ENCODE peak calls at places on chromosomes 4 and X, in four cellular contexts. One of them, this sample, is unnamed.

GRCh38 chr4:88163286-88163685 is 4.8 kb upstream of the ABCG2 start:
- DNase-seq in bronchial epithelial cell: no peak
- DNase-seq in dorsolateral prefrontal cortex: no peak
- DNase-seq in AG09309: no peak
- DNase-seq in this sample: no peak

GRCh38 chr4:165991325-165992180 is 118.5 kb downstream of the TLL1 start:
- DNase-seq in bronchial epithelial cell: peak; percentile 32
- DNase-seq in dorsolateral prefrontal cortex: no peak
- DNase-seq in AG09309: no peak
- DNase-seq in this sample: no peak

GRCh38 chrX:129954804-129955203 is 27.6 kb upstream of the BCORL1 start:
- DNase-seq in bronchial epithelial cell: no peak
- DNase-seq in dorsolateral prefrontal cortex: no peak
- DNase-seq in AG09309: no peak
- DNase-seq in this sample: no peak

GRCh38 chr4:791866-792630 is 33.9 kb downstream of the CPLX1 start:
- DNase-seq in bronchial epithelial cell: no peak
- DNase-seq in dorsolateral prefrontal cortex: no peak
- DNase-seq in AG09309: no peak
- DNase-seq in this sample: peak; percentile 59

GRCh38 chrX:107429090-107429489 is 20.4 kb upstream of the FRMPD3 start:
- DNase-seq in bronchial epithelial cell: peak; percentile 18
- DNase-seq in dorsolateral prefrontal cortex: no peak
- DNase-seq in AG09309: no peak
- DNase-seq in this sample: peak; percentile 47

GRCh38 chr4:94791701-94792100 is 33.9 kb downstream of the BMPR1B start:
- DNase-seq in bronchial epithelial cell: no peak
- DNase-seq in dorsolateral prefrontal cortex: no peak
- DNase-seq in AG09309: no peak
- DNase-seq in this sample: no peak

GRCh38 chr4:104728380-104729122 is 233.9 kb upstream of the CXXC4 start:
- DNase-seq in bronchial epithelial cell: peak; percentile 98
- DNase-seq in dorsolateral prefrontal cortex: no peak
- DNase-seq in AG09309: no peak
- DNase-seq in this sample: no peak

GRCh38 chr4:106652095-106652494 is 283.5 kb upstream of the GIMD1 start:
- DNase-seq in bronchial epithelial cell: no peak
- DNase-seq in dorsolateral prefrontal cortex: no peak
- DNase-seq in AG09309: no peak
- DNase-seq in this sample: no peak

GRCh38 chrX:118751950-118752783 is 24.8 kb downstream of the IL13RA1 start:
- DNase-seq in bronchial epithelial cell: peak; percentile 84
- DNase-seq in dorsolateral prefrontal cortex: no peak
- DNase-seq in AG09309: no peak
- DNase-seq in this sample: peak; percentile 58

GRCh38 chrX:8067754-8068469 is 103.2 kb downstream of the VCX2 start:
- DNase-seq in bronchial epithelial cell: peak; percentile 86
- DNase-seq in dorsolateral prefrontal cortex: no peak
- DNase-seq in AG09309: no peak
- DNase-seq in this sample: no peak

GRCh38 chr4:134544303-134544761 is 342.7 kb upstream of the PABPC4L start:
- DNase-seq in bronchial epithelial cell: no peak
- DNase-seq in dorsolateral prefrontal cortex: no peak
- DNase-seq in AG09309: peak; percentile 14
- DNase-seq in this sample: no peak

GRCh38 chrX:155215443-155216178 is 649 bp upstream of the VBP1 start:
- DNase-seq in bronchial epithelial cell: peak; percentile 10
- DNase-seq in dorsolateral prefrontal cortex: no peak
- DNase-seq in AG09309: no peak
- DNase-seq in this sample: no peak

GRCh38 chr4:152936446-152937279 is 540 bp downstream of the FHDC1 start:
- DNase-seq in bronchial epithelial cell: no peak
- DNase-seq in dorsolateral prefrontal cortex: peak; percentile 24
- DNase-seq in AG09309: no peak
- DNase-seq in this sample: peak; percentile 5

GRCh38 chr4:42865572-42866189 is 26.8 kb upstream of the GRXCR1 start:
- DNase-seq in bronchial epithelial cell: peak; percentile 48
- DNase-seq in dorsolateral prefrontal cortex: peak; percentile 21
- DNase-seq in AG09309: peak; percentile 7
- DNase-seq in this sample: peak; percentile 62

GRCh38 chrX:100681581-100681980 is 37.6 kb downstream of the SRPX2 start:
- DNase-seq in bronchial epithelial cell: no peak
- DNase-seq in dorsolateral prefrontal cortex: no peak
- DNase-seq in AG09309: no peak
- DNase-seq in this sample: no peak

GRCh38 chr4:118076958-118077766 is 42.9 kb downstream of the NDST3 start:
- DNase-seq in bronchial epithelial cell: peak; percentile 17
- DNase-seq in dorsolateral prefrontal cortex: no peak
- DNase-seq in AG09309: no peak
- DNase-seq in this sample: peak; percentile 53

GRCh38 chr4:5120468-5120867 is 69.2 kb downstream of the STK32B start:
- DNase-seq in bronchial epithelial cell: no peak
- DNase-seq in dorsolateral prefrontal cortex: no peak
- DNase-seq in AG09309: no peak
- DNase-seq in this sample: no peak

GRCh38 chr4:133151301-133151680 is 2.2 kb downstream of the PCDH10 start:
- DNase-seq in bronchial epithelial cell: no peak
- DNase-seq in dorsolateral prefrontal cortex: peak; percentile 77
- DNase-seq in AG09309: no peak
- DNase-seq in this sample: no peak

GRCh38 chr4:121192500-121192899 is 28.4 kb upstream of the TNIP3 start:
- DNase-seq in bronchial epithelial cell: peak; percentile 43
- DNase-seq in dorsolateral prefrontal cortex: no peak
- DNase-seq in AG09309: no peak
- DNase-seq in this sample: peak; percentile 68

GRCh38 chr4:155805016-155805415 is 46.2 kb downstream of the GUCY1B1 start:
- DNase-seq in bronchial epithelial cell: peak; percentile 30
- DNase-seq in dorsolateral prefrontal cortex: no peak
- DNase-seq in AG09309: no peak
- DNase-seq in this sample: no peak

GRCh38 chrX:68146054-68146453 is 287.2 kb downstream of the OPHN1 start:
- DNase-seq in bronchial epithelial cell: peak; percentile 50
- DNase-seq in dorsolateral prefrontal cortex: no peak
- DNase-seq in AG09309: peak; percentile 27
- DNase-seq in this sample: peak; percentile 0

GRCh38 chrX:18534949-18535348 is 109.5 kb downstream of the CDKL5 start:
- DNase-seq in bronchial epithelial cell: peak; percentile 42
- DNase-seq in dorsolateral prefrontal cortex: no peak
- DNase-seq in AG09309: no peak
- DNase-seq in this sample: no peak

GRCh38 chr4:114378306-114378903 is 220.2 kb upstream of the UGT8 start:
- DNase-seq in bronchial epithelial cell: peak; percentile 51
- DNase-seq in dorsolateral prefrontal cortex: no peak
- DNase-seq in AG09309: peak; percentile 16
- DNase-seq in this sample: no peak

GRCh38 chr4:141473952-141474351 is 162.4 kb upstream of the IL15 start:
- DNase-seq in bronchial epithelial cell: no peak
- DNase-seq in dorsolateral prefrontal cortex: no peak
- DNase-seq in AG09309: peak; percentile 64
- DNase-seq in this sample: no peak

GRCh38 chr4:71125137-71125536 is 131.7 kb downstream of the DCK start:
- DNase-seq in bronchial epithelial cell: no peak
- DNase-seq in dorsolateral prefrontal cortex: no peak
- DNase-seq in AG09309: no peak
- DNase-seq in this sample: no peak

GRCh38 chr4:83180469-83180968 is 66.0 kb upstream of the PLAC8 start:
- DNase-seq in bronchial epithelial cell: no peak
- DNase-seq in dorsolateral prefrontal cortex: no peak
- DNase-seq in AG09309: no peak
- DNase-seq in this sample: peak; percentile 83

GRCh38 chr4:52868138-52868537 is 6.0 kb downstream of the RASL11B start:
- DNase-seq in bronchial epithelial cell: no peak
- DNase-seq in dorsolateral prefrontal cortex: no peak
- DNase-seq in AG09309: no peak
- DNase-seq in this sample: no peak

GRCh38 chrX:118116308-118117068 is at the start of gene KLHL13:
- DNase-seq in bronchial epithelial cell: no peak
- DNase-seq in dorsolateral prefrontal cortex: peak; percentile 7
- DNase-seq in AG09309: no peak
- DNase-seq in this sample: peak; percentile 39

GRCh38 chr4:93786149-93786548 is 42.4 kb upstream of the ATOH1 start:
- DNase-seq in bronchial epithelial cell: no peak
- DNase-seq in dorsolateral prefrontal cortex: no peak
- DNase-seq in AG09309: no peak
- DNase-seq in this sample: no peak

GRCh38 chr4:108681321-108681809 is 31.0 kb downstream of the OSTC start:
- DNase-seq in bronchial epithelial cell: no peak
- DNase-seq in dorsolateral prefrontal cortex: no peak
- DNase-seq in AG09309: no peak
- DNase-seq in this sample: no peak

GRCh38 chr4:144709793-144710525 is 64.0 kb downstream of the HHIP start:
- DNase-seq in bronchial epithelial cell: peak; percentile 74
- DNase-seq in dorsolateral prefrontal cortex: peak; percentile 14
- DNase-seq in AG09309: no peak
- DNase-seq in this sample: no peak

GRCh38 chr4:179353791-179354190 is 1911.6 kb upstream of the AGA start:
- DNase-seq in bronchial epithelial cell: no peak
- DNase-seq in dorsolateral prefrontal cortex: no peak
- DNase-seq in AG09309: no peak
- DNase-seq in this sample: no peak

GRCh38 chr4:88446124-88446523 is 10.8 kb upstream of the HERC5 start:
- DNase-seq in bronchial epithelial cell: peak; percentile 54
- DNase-seq in dorsolateral prefrontal cortex: no peak
- DNase-seq in AG09309: no peak
- DNase-seq in this sample: no peak

GRCh38 chr4:22356996-22357596 is 158.8 kb downstream of the ADGRA3 start:
- DNase-seq in bronchial epithelial cell: peak; percentile 33
- DNase-seq in dorsolateral prefrontal cortex: no peak
- DNase-seq in AG09309: peak; percentile 29
- DNase-seq in this sample: peak; percentile 49

GRCh38 chrX:54042609-54043010 is 1.7 kb downstream of the PHF8 start:
- DNase-seq in bronchial epithelial cell: peak; percentile 15
- DNase-seq in dorsolateral prefrontal cortex: peak; percentile 15
- DNase-seq in AG09309: peak; percentile 14
- DNase-seq in this sample: peak; percentile 62

GRCh38 chr4:3045500-3045850 is 28.9 kb downstream of the HTT-AS start:
- DNase-seq in bronchial epithelial cell: peak; percentile 16
- DNase-seq in dorsolateral prefrontal cortex: peak; percentile 22
- DNase-seq in AG09309: peak; percentile 74
- DNase-seq in this sample: peak; percentile 81

DNA sequence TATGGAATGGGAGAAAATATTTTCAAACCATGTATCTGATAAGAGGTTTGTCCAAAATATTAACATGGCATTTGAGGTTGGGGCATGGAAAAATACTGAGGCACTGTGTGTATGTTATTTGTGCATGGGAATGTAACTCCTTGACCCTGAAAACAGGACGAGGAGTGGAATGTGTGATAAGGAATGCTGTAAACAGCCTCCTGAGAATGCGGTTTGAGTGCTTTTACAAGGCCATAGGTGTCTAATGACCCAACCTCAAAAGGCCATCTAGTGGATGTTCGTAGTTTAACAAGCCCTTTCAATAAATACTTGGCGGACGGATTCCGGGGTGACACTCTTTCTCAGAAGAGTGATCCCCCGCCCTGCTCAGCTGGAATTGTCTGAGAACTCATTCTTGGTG is 162.9 kb upstream of the USP9X start:
- DNase-seq in bronchial epithelial cell: peak; percentile 53
- DNase-seq in dorsolateral prefrontal cortex: no peak
- DNase-seq in AG09309: no peak
- DNase-seq in this sample: peak; percentile 57
- H3K4me3 ChIP-seq in bronchial epithelial cell: no peak overlapping the region
- H3K4me3 ChIP-seq in dorsolateral prefrontal cortex: no peak overlapping the region
- H3K4me3 ChIP-seq in AG09309: no peak overlapping the region
- H3K4me3 ChIP-seq in this sample: no peak overlapping the region

DNA sequence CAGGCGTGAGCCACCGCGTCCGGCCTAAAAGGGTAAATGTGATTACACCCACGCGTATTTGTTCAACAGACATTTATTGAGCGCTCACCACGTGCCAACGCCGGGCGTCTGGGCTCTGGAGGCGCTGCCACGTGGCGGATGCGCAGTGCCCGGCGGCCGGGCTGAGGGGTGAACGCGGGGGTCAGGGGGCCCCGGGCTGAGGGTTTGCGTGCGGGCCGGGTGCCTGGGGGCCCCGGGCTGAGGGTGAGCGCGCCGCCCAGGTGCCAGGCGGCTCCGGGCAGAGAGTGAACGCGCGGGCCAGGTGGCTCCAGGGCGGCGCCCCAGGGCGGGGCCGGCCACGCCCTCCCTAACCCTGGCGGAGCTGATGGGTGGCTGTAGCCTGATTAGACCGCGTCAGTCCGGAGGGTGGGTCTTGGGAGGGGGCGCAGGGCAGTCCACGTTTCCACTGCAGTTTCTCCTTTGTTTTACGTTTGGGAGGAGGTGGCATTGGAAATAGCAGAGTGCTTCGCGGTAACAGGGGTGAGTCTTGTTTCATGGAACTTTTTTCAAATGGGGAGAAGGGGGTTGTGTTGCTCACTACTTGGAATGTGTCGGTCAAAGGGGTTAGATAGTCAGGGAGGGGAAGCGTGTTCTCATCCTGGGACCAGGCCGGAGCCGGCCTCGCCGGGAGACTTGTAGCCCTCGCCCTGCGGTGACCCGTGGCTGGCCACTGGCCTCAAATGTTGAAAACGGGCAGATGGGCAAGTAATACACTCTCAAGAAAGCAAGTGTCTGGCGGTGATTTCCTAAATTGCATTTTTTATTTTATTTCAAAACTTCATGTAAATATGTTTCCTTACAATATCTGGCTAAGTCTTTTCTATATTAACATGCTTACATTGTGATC is at the start of gene ZFP42:
- DNase-seq in bronchial epithelial cell: no peak
- DNase-seq in dorsolateral prefrontal cortex: no peak
- DNase-seq in AG09309: no peak
- DNase-seq in this sample: no peak
- H3K4me3 ChIP-seq in bronchial epithelial cell: no peak within 1 kb of the TSS
- H3K4me3 ChIP-seq in dorsolateral prefrontal cortex: no peak within 1 kb of the TSS
- H3K4me3 ChIP-seq in AG09309: no peak within 1 kb of the TSS
- H3K4me3 ChIP-seq in this sample: no peak within 1 kb of the TSS

GRCh38 chrX:141175786-141176185 is 1.1 kb downstream of the LDOC1 start:
- DNase-seq in bronchial epithelial cell: no peak
- DNase-seq in dorsolateral prefrontal cortex: no peak
- DNase-seq in AG09309: no peak
- DNase-seq in this sample: no peak
- H3K4me3 ChIP-seq in bronchial epithelial cell: peak overlapping the region; percentile 60
- H3K4me3 ChIP-seq in dorsolateral prefrontal cortex: peak overlapping the region; percentile 65
- H3K4me3 ChIP-seq in AG09309: peak overlapping the region; percentile 50
- H3K4me3 ChIP-seq in this sample: no peak overlapping the region

DNA sequence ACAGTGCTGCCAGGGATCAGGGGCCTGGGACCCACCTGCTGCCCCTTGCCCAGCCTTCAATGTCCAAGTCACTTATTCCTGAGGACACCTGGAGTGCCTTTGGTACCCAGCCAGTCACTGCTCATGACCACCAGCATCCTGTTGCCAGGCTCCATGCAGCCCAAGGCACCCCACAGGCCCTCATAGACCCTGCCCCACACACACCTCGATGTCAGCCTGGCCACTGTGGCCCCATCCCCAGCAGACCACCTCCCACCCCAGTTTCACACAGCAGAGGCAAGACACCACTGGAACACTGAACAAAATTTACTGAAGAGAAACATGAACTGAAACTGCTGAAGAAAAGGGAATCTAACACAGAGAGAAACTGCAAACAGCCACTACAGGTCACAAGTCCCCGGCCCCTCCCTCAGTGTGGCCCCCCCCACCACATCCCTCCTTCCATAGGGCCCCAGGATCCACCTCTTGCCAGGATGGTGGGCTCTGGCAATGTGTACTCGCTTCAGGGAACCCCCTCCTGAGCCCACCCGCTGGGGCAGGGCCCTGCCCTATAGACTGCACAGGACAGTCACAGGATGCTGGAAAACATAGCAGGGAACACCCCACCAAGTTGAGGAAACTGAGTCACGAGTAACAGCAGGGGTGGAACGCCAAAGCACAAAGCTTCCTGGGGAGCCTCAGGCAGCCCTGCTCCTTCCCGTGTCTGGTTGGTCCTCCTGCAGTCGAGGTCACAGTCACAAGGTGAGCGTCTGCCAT is 5.2 kb downstream of the PNMA5 start:
- DNase-seq in bronchial epithelial cell: no peak
- DNase-seq in dorsolateral prefrontal cortex: no peak
- DNase-seq in AG09309: no peak
- DNase-seq in this sample: peak; percentile 12
- H3K4me3 ChIP-seq in bronchial epithelial cell: no peak overlapping the region
- H3K4me3 ChIP-seq in dorsolateral prefrontal cortex: no peak overlapping the region
- H3K4me3 ChIP-seq in AG09309: no peak overlapping the region
- H3K4me3 ChIP-seq in this sample: no peak overlapping the region